ENCODE peak calls at places on chromosomes 12 and 14, in four cellular contexts. B is CD8-positive, alpha-beta T cell; Y is stomach; K is CD4-positive, alpha-beta memory T cell. O is an unnamed sample.
A peak's percentile ranks its signal among the peaks of the same experiment; 100 is the strongest.

GRCh38 chr12:2539938-2540337 is 254.8 kb upstream of the FKBP4 start:
- DNase-seq in B (no peak), Y (no peak), K (no peak), O (no peak)

GRCh38 chr12:107704056-107704455 is 18.5 kb downstream of the PWP1 start:
- DNase-seq in B (no peak), Y (no peak), K (no peak), O (no peak)

GRCh38 chr14:102323102-102323501 is 3.6 kb downstream of the ZNF839 start:
- DNase-seq in B (no peak), Y (peak; percentile 67), K (no peak), O (no peak)

GRCh38 chr14:32003585-32003984 is 73.5 kb upstream of the ARHGAP5 start:
- DNase-seq in B (no peak), Y (no peak), K (no peak), O (no peak)

GRCh38 chr12:42426733-42427132 is 100.8 kb downstream of the PPHLN1 start:
- DNase-seq in B (no peak), Y (no peak), K (no peak), O (no peak)

GRCh38 chr12:65656904-65657351 is 167.4 kb upstream of the HMGA2 start:
- DNase-seq in B (no peak), Y (no peak), K (no peak), O (no peak)

GRCh38 chr14:41449057-41449456 is 157.6 kb upstream of the LRFN5 start:
- DNase-seq in B (no peak), Y (no peak), K (no peak), O (no peak)

GRCh38 chr14:53954551-53955233 is 1.9 kb downstream of the BMP4 start:
- DNase-seq in B (no peak), Y (no peak), K (no peak), O (no peak)

GRCh38 chr12:52014567-52015392 is 8.0 kb downstream of the TAMALIN start:
- DNase-seq in B (no peak), Y (no peak), K (no peak), O (no peak)

GRCh38 chr14:90545966-90546751 is 149.3 kb downstream of the CALM1 start:
- DNase-seq in B (no peak), Y (peak; percentile 53), K (no peak), O (no peak)

GRCh38 chr12:3752096-3752709 is 706 bp downstream of the CRACR2A start:
- DNase-seq in B (peak; percentile 81), Y (peak; percentile 30), K (peak; percentile 74), O (peak; percentile 43)

GRCh38 chr12:99960312-99960711 is 24.4 kb downstream of the ANKS1B start:
- DNase-seq in B (no peak), Y (no peak), K (no peak), O (no peak)

GRCh38 chr12:646303-647038 is 16.8 kb downstream of the NINJ2 start:
- DNase-seq in B (no peak), Y (peak; percentile 73), K (no peak), O (no peak)

GRCh38 chr12:94304566-94305061 is 155.1 kb downstream of the CEP83 start:
- DNase-seq in B (no peak), Y (no peak), K (no peak), O (no peak)

GRCh38 chr14:95460647-95461478 is 55.6 kb downstream of the SYNE3 start:
- DNase-seq in B (no peak), Y (no peak), K (no peak), O (no peak)

GRCh38 chr14:100893760-100894159 is 9.8 kb downstream of the RTL1 start:
- DNase-seq in B (peak; percentile 42), Y (peak; percentile 19), K (no peak), O (no peak)

GRCh38 chr12:116613256-116613655 is 54.1 kb downstream of the MAP1LC3B2 start:
- DNase-seq in B (no peak), Y (no peak), K (no peak), O (no peak)

GRCh38 chr14:61472801-61473376 is 151.5 kb downstream of the PRKCH start:
- DNase-seq in B (peak; percentile 71), Y (no peak), K (peak; percentile 60), O (peak; percentile 27)

GRCh38 chr12:17192721-17193120 is 586.8 kb upstream of the LMO3 start:
- DNase-seq in B (no peak), Y (no peak), K (no peak), O (no peak)

GRCh38 chr12:30296486-30296885 is 399.2 kb downstream of the IPO8 start:
- DNase-seq in B (no peak), Y (no peak), K (no peak), O (no peak)

GRCh38 chr14:53285064-53285463 is 131.9 kb upstream of the DDHD1 start:
- DNase-seq in B (no peak), Y (no peak), K (no peak), O (no peak)

GRCh38 chr12:3746758-3747157 is 6.2 kb downstream of the CRACR2A start:
- DNase-seq in B (peak; percentile 2), Y (no peak), K (no peak), O (no peak)

GRCh38 chr12:132353811-132354210 is 24.4 kb upstream of the GALNT9 start:
- DNase-seq in B (no peak), Y (no peak), K (no peak), O (no peak)

GRCh38 chr12:132356686-132357622 is 27.6 kb upstream of the GALNT9 start:
- DNase-seq in B (no peak), Y (no peak), K (no peak), O (no peak)

GRCh38 chr12:132355742-132356681 is 26.6 kb upstream of the GALNT9 start:
- DNase-seq in B (no peak), Y (no peak), K (no peak), O (no peak)

GRCh38 chr12:132354211-132354981 is 25.0 kb upstream of the GALNT9 start:
- DNase-seq in B (no peak), Y (no peak), K (no peak), O (no peak)

GRCh38 chr12:132354982-132355680 is 25.7 kb upstream of the GALNT9 start:
- DNase-seq in B (no peak), Y (no peak), K (no peak), O (no peak)
- H3K9me3 ChIP-seq in B (no peaks in the 10 kb centered on the region), Y (no peaks in the 10 kb centered on the region), K (no peaks in the 10 kb centered on the region), O (no peaks in the 10 kb centered on the region)

GRCh38 chr14:43119672-43120071 is 1387.4 kb downstream of the FSCB start:
- DNase-seq in B (no peak), Y (no peak), K (no peak), O (no peak)

GRCh38 chr14:43123544-43123943 is 1383.5 kb downstream of the FSCB start:
- DNase-seq in B (no peak), Y (no peak), K (no peak), O (no peak)
- H3K9me3 ChIP-seq in B (no peaks in the 10 kb centered on the region), Y (peaks cover 17% of the 10 kb centered on the region), K (no peaks in the 10 kb centered on the region), O (no peaks in the 10 kb centered on the region)

GRCh38 chr14:20195911-20196310 is 5.2 kb downstream of the OR11G2 start:
- DNase-seq in B (no peak), Y (no peak), K (no peak), O (no peak)

GRCh38 chr14:20197459-20197858 is 6.8 kb downstream of the OR11G2 start:
- DNase-seq in B (no peak), Y (no peak), K (no peak), O (no peak)

GRCh38 chr14:20194101-20194500 is 3.4 kb downstream of the OR11G2 start:
- DNase-seq in B (no peak), Y (no peak), K (no peak), O (no peak)

GRCh38 chr14:20198991-20199390 is 8.3 kb downstream of the OR11G2 start:
- DNase-seq in B (no peak), Y (no peak), K (no peak), O (no peak)
- H3K9me3 ChIP-seq in B (no peaks in the 10 kb centered on the region), Y (no peaks in the 10 kb centered on the region), K (no peaks in the 10 kb centered on the region), O (no peaks in the 10 kb centered on the region)

GRCh38 chr14:105097797-105098127 is 32.5 kb upstream of the GPR132 start:
- DNase-seq in B (no peak), Y (no peak), K (no peak), O (no peak)

GRCh38 chr14:105100931-105101330 is 35.7 kb upstream of the GPR132 start:
- DNase-seq in B (no peak), Y (no peak), K (no peak), O (no peak)

GRCh38 chr14:105102361-105102760 is 37.1 kb upstream of the GPR132 start:
- DNase-seq in B (no peak), Y (no peak), K (no peak), O (no peak)

GRCh38 chr14:105098316-105098715 is 33.1 kb upstream of the GPR132 start:
- DNase-seq in B (no peak), Y (no peak), K (no peak), O (no peak)

DNA sequence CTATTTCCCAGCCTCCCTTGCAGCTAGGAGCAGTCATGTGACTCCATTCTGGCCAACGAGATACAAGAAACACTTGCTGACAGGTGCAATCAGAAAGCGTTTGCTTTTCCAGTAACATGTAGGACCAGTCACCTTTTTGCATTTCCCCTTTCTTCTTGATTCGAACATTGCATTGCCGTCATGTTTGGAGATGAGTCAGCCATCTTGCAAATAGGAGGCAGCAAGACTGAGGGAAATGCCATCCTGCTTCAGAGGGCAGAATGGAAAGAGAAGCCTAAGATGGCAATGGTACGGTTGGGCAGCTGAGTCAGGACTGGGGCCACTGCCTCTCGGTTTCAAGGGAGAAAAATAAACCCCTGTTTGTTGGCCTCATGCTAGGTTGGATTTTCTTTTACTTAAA is 34.5 kb upstream of the GPR132 start:
- DNase-seq in B (no peak), Y (no peak), K (no peak), O (no peak)
- H3K9me3 ChIP-seq in B (no peaks in the 10 kb centered on the region), Y (peaks cover 6% of the 10 kb centered on the region), K (no peaks in the 10 kb centered on the region), O (no peaks in the 10 kb centered on the region)

DNA sequence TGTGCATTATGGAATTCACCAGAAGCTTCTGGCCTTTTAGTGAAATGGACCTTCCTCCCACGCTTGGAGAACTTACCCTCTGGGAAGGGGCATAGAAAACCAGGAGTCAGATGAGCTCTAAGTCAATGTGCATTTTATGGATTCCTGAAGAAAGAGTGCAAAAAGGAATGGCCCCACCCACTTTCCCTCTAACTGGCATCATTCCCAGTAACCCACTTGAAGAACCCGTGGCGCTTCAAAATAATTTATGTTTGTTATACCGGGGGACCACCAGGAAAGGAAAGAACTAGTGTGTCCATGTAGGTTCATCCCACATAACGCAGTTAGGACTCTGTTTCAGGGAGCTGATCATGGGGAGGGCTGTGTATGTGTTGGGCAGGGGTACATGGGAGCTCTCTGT is 1153.4 kb downstream of the TMEM121 start:
- DNase-seq in B (no peak), Y (no peak), K (no peak), O (no peak)
- H3K9me3 ChIP-seq in B (no peaks in the 10 kb centered on the region), Y (no peaks in the 10 kb centered on the region), K (no peaks in the 10 kb centered on the region), O (no peaks in the 10 kb centered on the region)

GRCh38 chr12:34215893-34216285 is 193.6 kb downstream of the ALG10 start:
- DNase-seq in B (no peak), Y (no peak), K (no peak), O (no peak)

GRCh38 chr12:34212651-34213050 is 190.4 kb downstream of the ALG10 start:
- DNase-seq in B (no peak), Y (no peak), K (no peak), O (no peak)

GRCh38 chr12:34215213-34215892 is 193.1 kb downstream of the ALG10 start:
- DNase-seq in B (no peak), Y (no peak), K (no peak), O (no peak)

GRCh38 chr12:34210689-34211530 is 188.6 kb downstream of the ALG10 start:
- DNase-seq in B (no peak), Y (no peak), K (no peak), O (no peak)

DNA sequence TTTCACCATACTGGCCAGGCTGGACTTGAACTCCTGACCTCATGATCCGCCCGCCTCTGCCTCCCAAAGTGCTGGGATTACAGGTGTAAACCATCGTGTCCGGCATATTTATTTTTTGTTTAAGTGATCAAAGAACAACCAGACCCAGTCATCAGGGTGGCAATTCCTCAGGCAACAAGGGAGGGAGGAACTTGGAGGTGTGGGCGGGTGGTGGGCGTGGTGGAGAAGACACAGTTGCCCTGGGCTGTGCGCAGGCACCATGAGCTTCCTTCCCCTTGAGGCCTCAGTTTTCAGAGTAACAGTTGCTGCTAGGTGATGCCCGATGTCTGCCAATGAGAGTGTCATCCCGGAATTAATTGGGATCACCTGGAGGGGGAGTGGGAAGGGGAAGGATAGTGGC is 191.7 kb downstream of the ALG10 start:
- DNase-seq in B (no peak), Y (no peak), K (no peak), O (no peak)
- H3K9me3 ChIP-seq in B (no peaks in the 10 kb centered on the region), Y (no peaks in the 10 kb centered on the region), K (no peaks in the 10 kb centered on the region), O (no peaks in the 10 kb centered on the region)

O was measured in T-helper 17 cell.